ENCODE peak calls at places on chromosomes 3 and 15, in nine cellular contexts. S is AG04449, D is LNCaP clone FGC, C is AG10803, I is uterus, T is osteocyte, V is hepatocyte, U is thoracic aorta, Y is psoas muscle. Z is an unnamed sample.

GRCh38 chr3:22115581-22115980 is 364.6 kb upstream of the ZNF385D start:
- DNase-seq in U (no peak), Y (no peak), D (no peak), I (no peak), T (no peak), V (no peak), C (no peak), S (no peak), Z (no peak)

GRCh38 chr15:72796515-72797337 is 13.2 kb upstream of the ADPGK start:
- DNase-seq in S (no peak), T (no peak), V (peak), D (no peak), I (no peak), U (no peak), Y (peak), C (peak), Z (peak)

GRCh38 chr3:190616627-190617026 is 102.7 kb downstream of the IL1RAP start:
- DNase-seq in C (no peak), T (no peak), D (no peak), U (no peak), I (no peak), S (no peak), Y (no peak), V (no peak), Z (no peak)

GRCh38 chr15:99844150-99844549 is 110.9 kb upstream of the LYSMD4 start:
- DNase-seq in Y (no peak), D (no peak), U (no peak), S (no peak), C (no peak), T (no peak), I (no peak), V (no peak), Z (no peak)

GRCh38 chr15:35753486-35753885 is 207.5 kb upstream of the DPH6 start:
- DNase-seq in Y (no peak), U (no peak), V (no peak), T (no peak), I (no peak), D (peak), C (peak), S (no peak), Z (no peak)

GRCh38 chr3:155270485-155271342 is 22.8 kb downstream of the STRIT1 start:
- DNase-seq in D (no peak), S (no peak), C (no peak), V (no peak), Y (no peak), U (no peak), T (no peak), I (no peak), Z (no peak)

GRCh38 chr3:65030847-65031463 is 343.2 kb upstream of the ADAMTS9 start:
- DNase-seq in U (no peak), T (peak), C (peak), D (no peak), S (peak), I (peak), Y (no peak), V (peak), Z (no peak)

GRCh38 chr3:59473580-59473979 is 423.8 kb upstream of the CFAP20DC start:
- DNase-seq in V (no peak), I (no peak), S (no peak), D (no peak), T (no peak), Y (no peak), U (no peak), C (no peak), Z (no peak)

GRCh38 chr3:129184396-129184656 is 630 bp upstream of the CNBP start:
- DNase-seq in Y (no peak), I (no peak), C (peak), D (no peak), U (no peak), V (peak), S (no peak), T (no peak), Z (no peak)

GRCh38 chr15:69056365-69056764 is 41.9 kb downstream of the NOX5 start:
- DNase-seq in S (no peak), U (no peak), C (no peak), T (no peak), I (no peak), D (no peak), Y (no peak), V (peak), Z (no peak)

GRCh38 chr3:110576962-110577361 is 494.7 kb upstream of the NECTIN3 start:
- DNase-seq in U (no peak), I (no peak), C (peak), D (no peak), S (peak), V (peak), Y (no peak), T (no peak), Z (no peak)

GRCh38 chr3:42491876-42492507 is 10.5 kb upstream of the VIPR1 start:
- DNase-seq in T (peak), I (peak), C (no peak), D (no peak), U (no peak), V (no peak), S (no peak), Y (no peak), Z (peak)

GRCh38 chr15:78906310-78906608 is 33.6 kb downstream of the MORF4L1 start:
- DNase-seq in S (peak), D (no peak), Y (no peak), C (peak), T (no peak), V (no peak), U (peak), I (peak), Z (no peak)

GRCh38 chr3:124572851-124573405 is 157.3 kb upstream of the UMPS start:
- DNase-seq in D (no peak), I (no peak), Y (no peak), U (no peak), T (no peak), S (no peak), V (no peak), C (no peak), Z (no peak)

GRCh38 chr3:107753494-107753893 is 230.7 kb downstream of the BBX start:
- DNase-seq in D (no peak), V (peak), T (no peak), Y (no peak), I (no peak), U (no peak), S (no peak), C (peak), Z (no peak)

GRCh38 chr15:72155021-72155621 is 36.9 kb downstream of the SENP8 start:
- DNase-seq in S (no peak), U (peak), D (peak), I (peak), V (peak), C (peak), Y (peak), T (no peak), Z (no peak)

GRCh38 chr3:73270839-73271483 is 209.5 kb downstream of the EBLN2 start:
- DNase-seq in D (no peak), S (no peak), I (no peak), V (no peak), Y (peak), C (peak), T (no peak), U (no peak), Z (no peak)

GRCh38 chr15:44368367-44368766 is 59.1 kb upstream of the CTDSPL2 start:
- DNase-seq in V (no peak), I (no peak), C (no peak), T (no peak), D (no peak), S (no peak), U (no peak), Y (no peak), Z (no peak)

GRCh38 chr15:44370830-44371229 is 56.6 kb upstream of the CTDSPL2 start:
- DNase-seq in I (no peak), V (no peak), T (no peak), S (no peak), U (no peak), C (no peak), D (no peak), Y (no peak), Z (no peak)
- TF ChIP-seq CTCF in I (no peak), V (no peak), T (no peak), S (no peak), U (no peak), C (no peak), D (no peak), Y (no peak), Z (no peak)

DNA sequence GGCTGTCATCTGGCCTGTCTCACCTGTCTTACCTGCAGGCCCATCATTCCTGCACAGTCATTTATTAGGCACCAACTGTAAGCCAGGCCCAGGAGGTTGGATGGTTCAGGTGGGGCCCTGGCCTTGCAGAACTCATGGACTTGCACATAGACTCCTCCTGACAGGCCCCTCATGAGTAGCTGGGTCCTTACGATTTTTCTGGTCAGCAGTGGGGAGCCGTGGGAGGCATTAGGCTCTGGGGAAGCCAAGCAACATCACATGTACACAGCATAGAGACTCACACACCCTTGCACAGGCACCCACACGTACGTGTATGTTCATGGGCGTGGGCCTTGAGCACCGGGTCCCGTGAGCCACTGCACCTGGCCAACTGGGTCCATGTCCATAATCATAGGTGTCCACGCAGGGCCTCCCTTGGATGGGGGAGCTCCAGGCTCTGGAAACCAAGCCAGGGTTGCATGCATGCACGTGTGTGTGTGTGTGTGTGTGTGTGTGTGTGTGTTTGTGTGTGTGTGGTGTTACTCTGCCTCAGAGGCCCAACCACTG is 20.3 kb downstream of the CISH start:
- DNase-seq in Y (peak), S (no peak), C (no peak), I (no peak), D (no peak), U (no peak), T (no peak), V (no peak), Z (no peak)
- TF ChIP-seq CTCF in Y (no peak), S (no peak), C (no peak), I (no peak), D (no peak), U (no peak), T (no peak), V (no peak), Z (no peak)

GRCh38 chr3:61901481-61901880 is 340.1 kb downstream of the PTPRG start:
- DNase-seq in C (no peak), U (no peak), T (no peak), I (no peak), D (no peak), Y (no peak), S (no peak), V (no peak), Z (no peak)
- TF ChIP-seq CTCF in C (no peak), U (no peak), T (no peak), I (no peak), D (no peak), Y (no peak), S (no peak), V (no peak), Z (no peak)

GRCh38 chr15:64905119-64905831 is 6.4 kb upstream of the ANKDD1A start:
- DNase-seq in D (no peak), T (no peak), S (no peak), V (peak), C (peak), I (peak), Y (peak), U (no peak), Z (peak)
- TF ChIP-seq CTCF in D (no peak), T (peak), S (peak), V (peak), C (peak), I (peak), Y (peak), U (peak), Z (peak)

DNA sequence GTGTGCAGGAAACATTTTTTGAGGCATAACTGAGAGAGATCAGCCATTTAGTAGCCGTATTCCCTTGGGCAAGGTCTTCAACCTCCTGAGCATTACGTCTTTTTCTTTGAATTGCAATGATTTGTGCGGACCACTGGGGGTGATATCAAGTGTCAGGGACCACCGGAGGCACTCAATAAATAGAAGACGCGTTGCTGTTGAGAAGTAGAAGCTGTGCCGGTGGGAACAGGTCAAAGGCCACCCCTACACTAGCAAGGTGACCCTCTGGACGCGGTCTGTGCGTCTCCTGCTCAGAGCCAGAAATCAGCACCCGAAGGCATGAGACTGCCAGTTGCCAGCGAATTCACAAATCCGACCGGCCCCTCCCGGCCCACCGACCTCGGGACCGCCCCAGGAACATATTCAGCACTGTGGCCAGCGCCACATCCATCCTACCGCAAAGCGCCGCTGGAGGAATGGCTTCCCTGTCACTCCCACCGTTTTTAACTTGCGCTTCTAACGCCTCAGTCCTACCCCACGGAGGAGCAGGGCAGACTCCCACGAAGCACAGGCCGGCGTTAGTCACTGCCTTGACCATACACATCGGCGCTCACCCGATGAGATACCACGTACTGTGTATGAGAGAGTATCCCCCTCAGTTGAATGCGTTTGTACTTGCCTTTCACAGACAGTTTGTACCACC is 1.4 kb upstream of the GHSR start:
- DNase-seq in V (peak), I (no peak), Y (peak), D (no peak), U (no peak), T (no peak), S (no peak), C (peak), Z (peak)
- TF ChIP-seq CTCF in V (no peak), I (no peak), Y (no peak), D (no peak), U (no peak), T (no peak), S (no peak), C (no peak), Z (peak)

GRCh38 chr3:14602006-14602803 is 49.4 kb upstream of the CCDC174 start:
- DNase-seq in C (no peak), T (no peak), U (no peak), D (no peak), Y (no peak), I (no peak), S (no peak), V (peak), Z (no peak)
- TF ChIP-seq CTCF in C (no peak), T (no peak), U (no peak), D (peak), Y (no peak), I (no peak), S (peak), V (peak), Z (peak)